ENCODE peak calls at places on chromosomes 12 and 14, in ten cellular contexts. W is stimulated activated CD8-positive, alpha-beta memory T cell treated with anti-CD3 and anti-CD28 coated beads, Interleukin-15, amount 100 ng/mL, for 24 hours; A is 8988T; U is NCI-H345; X is NCI-H510A treated with DMSO at 0.1 percent for 48 hours; L is T-helper 1 cell; E is tibial artery; H is activated CD8-positive, alpha-beta T cell treated with anti-CD3 and anti-CD28 coated beads, Interleukin-2, amount 10 ng/mL, durations not matched to agents 7 days and 5 days; R is stomach; K is lower leg skin. Y is an unnamed sample.

GRCh38 chr12:6887460-6887859 is 14.4 kb upstream of the SPSB2 start:
- DNase-seq in R (peak; percentile 55), U (no peak), L (no peak), K (no peak), W (no peak), E (no peak), X (no peak), H (no peak), A (no peak), Y (no peak)

GRCh38 chr12:27571463-27571862 is 47.5 kb downstream of the PPFIBP1 start:
- DNase-seq in R (no peak), X (no peak), L (no peak), E (no peak), H (no peak), A (no peak), U (no peak), K (no peak), W (no peak), Y (no peak)

GRCh38 chr14:22112004-22112403 is 438.4 kb upstream of the OR4E1 start:
- DNase-seq in R (no peak), E (no peak), H (peak; percentile 61), A (no peak), L (peak; percentile 5), U (no peak), W (peak; percentile 10), K (no peak), X (no peak), Y (no peak)

GRCh38 chr12:67630373-67631088 is 18.0 kb upstream of the DYRK2 start:
- DNase-seq in H (peak; percentile 94), K (peak; percentile 86), U (no peak), A (no peak), X (peak; percentile 35), W (peak; percentile 39), R (peak; percentile 45), E (no peak), L (peak; percentile 72), Y (no peak)

GRCh38 chr12:53287741-53288216 is 7.6 kb upstream of the PFDN5 start:
- DNase-seq in K (peak; percentile 92), E (peak; percentile 77), U (peak; percentile 38), L (peak; percentile 45), H (peak; percentile 74), R (peak; percentile 74), A (peak; percentile 64), X (peak; percentile 4), W (peak; percentile 20), Y (peak; percentile 68)

GRCh38 chr14:27384124-27384523 is 786.3 kb upstream of the NOVA1 start:
- DNase-seq in L (no peak), U (no peak), W (no peak), X (no peak), E (no peak), A (no peak), K (no peak), H (no peak), R (no peak), Y (no peak)

GRCh38 chr14:100654814-100655795 is 67.9 kb upstream of the BEGAIN start:
- DNase-seq in H (peak; percentile 58), X (peak; percentile 52), W (no peak), K (no peak), E (no peak), R (peak; percentile 57), U (peak; percentile 43), L (no peak), A (peak; percentile 89), Y (peak; percentile 44)

GRCh38 chr14:55285048-55285652 is 13.9 kb downstream of the FBXO34 start:
- DNase-seq in A (no peak), U (no peak), X (no peak), R (no peak), H (no peak), K (no peak), W (no peak), L (no peak), E (no peak), Y (no peak)

GRCh38 chr12:75259170-75259569 is 49.5 kb upstream of the KCNC2 start:
- DNase-seq in U (no peak), A (no peak), H (no peak), W (no peak), X (no peak), E (no peak), L (no peak), K (no peak), R (no peak), Y (no peak)

GRCh38 chr12:63792333-63792732 is 12.6 kb downstream of the RXYLT1 start:
- DNase-seq in X (peak; percentile 76), K (no peak), H (no peak), A (no peak), U (peak; percentile 96), E (no peak), W (no peak), R (no peak), L (no peak), Y (no peak)

GRCh38 chr12:71871116-71871515 is 31.6 kb downstream of the TBC1D15 start:
- DNase-seq in H (no peak), W (no peak), A (no peak), U (no peak), R (no peak), X (no peak), L (no peak), E (no peak), K (no peak), Y (no peak)

GRCh38 chr12:113016796-113017195 is 38.5 kb downstream of the OAS2 start:
- DNase-seq in E (no peak), U (no peak), H (no peak), W (no peak), X (no peak), L (no peak), K (no peak), R (no peak), A (no peak), Y (no peak)

GRCh38 chr12:122947352-122947792 is 18.9 kb downstream of the ABCB9 start:
- DNase-seq in H (no peak), U (no peak), W (no peak), K (peak; percentile 93), X (no peak), L (no peak), A (no peak), R (peak; percentile 68), E (peak; percentile 80), Y (peak; percentile 49)

GRCh38 chr14:54209501-54210231 is 187.1 kb upstream of the CDKN3 start:
- DNase-seq in H (no peak), R (no peak), L (no peak), W (no peak), A (no peak), U (no peak), K (no peak), X (no peak), E (no peak), Y (no peak)

GRCh38 chr12:102513272-102513671 is 32.9 kb upstream of the IGF1 start:
- DNase-seq in A (no peak), E (no peak), H (no peak), R (no peak), W (no peak), X (no peak), L (no peak), K (no peak), U (no peak), Y (no peak)

GRCh38 chr12:60704171-60704914 is 1108.5 kb downstream of the SLC16A7 start:
- DNase-seq in U (no peak), K (no peak), A (no peak), H (no peak), L (no peak), X (no peak), E (no peak), W (no peak), R (no peak), Y (no peak)

GRCh38 chr12:93113317-93114006 is 184.4 kb upstream of the EEA1 start:
- DNase-seq in L (no peak), E (no peak), W (no peak), K (no peak), H (no peak), R (no peak), U (no peak), A (no peak), X (no peak), Y (no peak)

GRCh38 chr12:65171073-65171472 is 1.7 kb downstream of the LEMD3 start:
- DNase-seq in L (no peak), W (no peak), A (no peak), U (no peak), H (no peak), X (peak; percentile 30), K (no peak), E (no peak), R (no peak), Y (no peak)

GRCh38 chr14:71647086-71647784 is 285.0 kb upstream of the RGS6 start:
- DNase-seq in K (no peak), R (peak; percentile 34), U (peak; percentile 65), A (no peak), W (no peak), E (no peak), X (peak; percentile 79), H (no peak), L (no peak), Y (no peak)

GRCh38 chr14:50036211-50036610 is 80.2 kb downstream of the VCPKMT start:
- DNase-seq in L (no peak), K (no peak), U (no peak), X (no peak), A (no peak), R (peak; percentile 63), W (no peak), E (no peak), H (no peak), Y (peak; percentile 46)

GRCh38 chr14:72679106-72679505 is 214.8 kb downstream of the DPF3 start:
- DNase-seq in R (no peak), K (no peak), L (no peak), H (no peak), W (no peak), X (no peak), E (no peak), A (no peak), U (no peak), Y (peak; percentile 92)

GRCh38 chr14:45526715-45527549 is 273.9 kb upstream of the MIS18BP1 start:
- DNase-seq in X (no peak), K (no peak), A (peak; percentile 35), R (peak; percentile 49), E (no peak), H (no peak), L (no peak), W (no peak), U (peak; percentile 27), Y (no peak)

GRCh38 chr14:96598332-96598928 is 96.2 kb downstream of the PAPOLA start:
- DNase-seq in A (no peak), R (no peak), E (no peak), H (no peak), W (no peak), K (no peak), X (no peak), L (no peak), U (no peak), Y (no peak)

GRCh38 chr14:100336618-100337530 is 13.7 kb downstream of the SLC25A47 start:
- DNase-seq in L (no peak), A (peak; percentile 5), R (peak; percentile 11), U (no peak), E (peak; percentile 49), H (no peak), X (no peak), W (no peak), K (peak; percentile 70), Y (no peak)

GRCh38 chr14:103008768-103009342 is 48.5 kb downstream of the CDC42BPB start:
- DNase-seq in E (no peak), R (peak; percentile 55), A (no peak), X (no peak), W (no peak), H (no peak), L (no peak), K (no peak), U (no peak), Y (peak; percentile 66)

GRCh38 chr12:44582521-44582920 is 293.6 kb downstream of the NELL2 start:
- DNase-seq in W (no peak), R (no peak), L (no peak), A (no peak), X (no peak), H (no peak), E (no peak), U (no peak), K (no peak), Y (no peak)

GRCh38 chr12:133124674-133125073 is 5.4 kb downstream of the ZNF891 start:
- DNase-seq in X (no peak), A (no peak), E (no peak), L (no peak), R (no peak), H (no peak), W (no peak), K (no peak), U (no peak), Y (no peak)

GRCh38 chr14:32075636-32076277 is 1.3 kb upstream of the ARHGAP5 start:
- DNase-seq in A (peak; percentile 37), U (peak; percentile 33), H (peak; percentile 30), E (peak; percentile 80), R (no peak), X (peak; percentile 46), L (no peak), W (peak; percentile 8), K (no peak), Y (peak; percentile 55)